ENCODE peak calls at places on chromosomes 16 and 17, in five cellular contexts. Q, J, S, F and Z are unnamed samples.

GRCh38 chr17:62968445-62968923 is 2.4 kb downstream of the TANC2 start:
- DNase-seq in S (peak), F (peak), J (peak), Q (peak), Z (peak)

GRCh38 chr17:13407381-13407780 is 194.3 kb downstream of the HS3ST3A1 start:
- DNase-seq in Q (no peak), F (no peak), S (no peak), J (no peak), Z (no peak)

GRCh38 chr17:81044764-81045589 is 10.0 kb downstream of the BAIAP2 start:
- DNase-seq in S (no peak), J (no peak), Q (no peak), F (peak), Z (no peak)

GRCh38 chr17:37708616-37709212 is 36.1 kb downstream of the HNF1B start:
- DNase-seq in S (no peak), J (no peak), Q (no peak), F (peak), Z (no peak)

GRCh38 chr17:51830886-51831285 is 327.6 kb downstream of the CA10 start:
- DNase-seq in S (no peak), J (no peak), Q (no peak), F (no peak), Z (no peak)

GRCh38 chr17:45370949-45371413 is 54.2 kb upstream of the MAP3K14 start:
- DNase-seq in J (no peak), Q (no peak), S (no peak), F (peak), Z (no peak)

GRCh38 chr17:8964801-8965393 is 610 bp downstream of the PIK3R5 start:
- DNase-seq in S (no peak), F (no peak), Q (no peak), J (no peak), Z (no peak)

GRCh38 chr17:45320931-45321461 is 4.2 kb upstream of the MAP3K14 start:
- DNase-seq in F (peak), S (no peak), Q (peak), J (no peak), Z (no peak)

GRCh38 chr17:7972131-7972785 is 30.2 kb upstream of the GUCY2D start:
- DNase-seq in Q (no peak), F (no peak), S (peak), J (no peak), Z (no peak)

GRCh38 chr17:35028531-35029262 is 34.8 kb downstream of the RFFL start:
- DNase-seq in J (no peak), F (no peak), Q (no peak), S (no peak), Z (no peak)

GRCh38 chr16:31106509-31107464 is 1.4 kb upstream of the BCKDK start:
- DNase-seq in S (no peak), F (no peak), J (no peak), Q (no peak), Z (no peak)

GRCh38 chr16:51003850-51004566 is 147.1 kb downstream of the SALL1 start:
- DNase-seq in J (no peak), S (no peak), Q (no peak), F (no peak), Z (no peak)

GRCh38 chr16:51008037-51008436 is 143.0 kb downstream of the SALL1 start:
- DNase-seq in S (no peak), J (no peak), F (no peak), Q (no peak), Z (no peak)

GRCh38 chr16:50999181-50999580 is 151.9 kb downstream of the SALL1 start:
- DNase-seq in F (no peak), S (no peak), J (no peak), Q (no peak), Z (no peak)

GRCh38 chr16:50998411-50998810 is 152.7 kb downstream of the SALL1 start:
- DNase-seq in S (no peak), F (no peak), J (no peak), Q (no peak), Z (no peak)

DNA sequence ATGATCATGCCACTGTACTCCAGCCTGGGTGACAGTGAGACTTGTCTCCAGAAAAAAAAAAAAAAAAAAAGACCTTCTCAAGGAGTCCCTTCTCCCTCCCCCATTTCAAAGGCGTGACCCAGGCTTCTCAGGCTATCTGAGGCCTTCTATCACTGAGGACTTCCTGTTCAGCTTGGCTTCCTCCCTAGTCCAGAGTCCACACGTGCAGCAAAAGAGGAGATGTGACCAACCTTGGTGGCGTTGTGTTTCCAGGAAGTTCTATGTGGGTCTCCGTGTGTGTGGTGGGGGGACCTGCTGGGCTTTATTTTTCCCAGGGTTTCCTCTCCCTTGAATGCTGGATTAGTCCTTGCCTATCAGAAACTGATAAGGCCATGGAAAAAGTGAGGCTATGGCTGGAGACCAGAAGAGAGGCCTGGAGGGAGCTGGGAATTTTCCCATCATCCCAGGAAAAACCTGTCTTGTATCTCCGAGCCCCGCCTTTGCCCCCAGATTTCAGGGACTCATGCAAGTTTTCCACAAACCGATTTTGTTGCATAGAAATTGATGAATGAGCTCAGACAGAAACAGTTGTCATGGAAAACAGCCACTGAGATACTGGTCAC is 148.1 kb downstream of the SALL1 start:
- DNase-seq in F (no peak), S (no peak), Q (no peak), J (no peak), Z (no peak)
- H3K27ac ChIP-seq in F (no peak), S (no peak), Q (no peak), J (no peak), Z (no peak)

GRCh38 chr17:5922476-5922875 is 147.7 kb upstream of the WSCD1 start:
- DNase-seq in F (no peak), S (no peak), Q (no peak), J (no peak), Z (no peak)

GRCh38 chr17:5919104-5919503 is 151.1 kb upstream of the WSCD1 start:
- DNase-seq in F (no peak), J (no peak), S (no peak), Q (no peak), Z (no peak)

DNA sequence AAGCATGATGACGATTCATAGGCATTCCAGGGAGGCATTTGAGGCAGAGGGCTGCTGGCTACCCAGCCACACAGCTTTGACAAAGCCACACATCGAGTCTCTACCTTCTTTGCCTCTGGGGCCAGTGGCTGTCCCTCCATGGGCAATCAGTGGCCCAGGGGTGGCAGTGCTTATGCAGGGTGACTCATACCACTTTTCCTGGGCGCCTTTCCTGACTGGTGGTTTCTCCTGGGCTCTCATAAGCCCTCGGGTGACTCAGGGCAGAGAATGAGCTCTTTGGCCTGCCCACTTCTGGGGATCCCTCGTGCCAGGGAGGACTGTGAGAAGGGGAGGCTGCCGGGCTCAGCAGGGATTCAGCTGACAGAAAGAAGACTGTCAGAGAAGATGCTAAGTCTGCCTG is 148.3 kb upstream of the WSCD1 start:
- DNase-seq in S (no peak), F (peak), J (no peak), Q (peak), Z (no peak)
- H3K27ac ChIP-seq in S (no peak), F (no peak), J (no peak), Q (no peak), Z (no peak)

GRCh38 chr17:3886776-3887175 is 6.1 kb downstream of the CAMKK1 start:
- DNase-seq in S (no peak), F (no peak), Q (no peak), J (no peak), Z (no peak)

GRCh38 chr17:3887394-3887793 is 5.5 kb downstream of the CAMKK1 start:
- DNase-seq in S (no peak), F (no peak), J (no peak), Q (no peak), Z (no peak)

GRCh38 chr17:3885271-3885670 is 7.6 kb downstream of the CAMKK1 start:
- DNase-seq in S (no peak), Q (no peak), F (no peak), J (no peak), Z (no peak)

GRCh38 chr17:3884188-3884587 is 8.7 kb downstream of the CAMKK1 start:
- DNase-seq in F (no peak), S (no peak), J (no peak), Q (no peak), Z (no peak)

GRCh38 chr17:3885970-3886369 is 6.9 kb downstream of the CAMKK1 start:
- DNase-seq in Q (no peak), F (peak), J (no peak), S (no peak), Z (no peak)
- H3K27ac ChIP-seq in Q (peak), F (peak), J (no peak), S (no peak), Z (no peak)

GRCh38 chr17:76267051-76267576 is 2.0 kb downstream of the UBALD2 start:
- DNase-seq in S (no peak), Q (no peak), F (no peak), J (no peak), Z (no peak)
- H3K27ac ChIP-seq in S (peak), Q (peak), F (peak), J (peak), Z (peak)

DNA sequence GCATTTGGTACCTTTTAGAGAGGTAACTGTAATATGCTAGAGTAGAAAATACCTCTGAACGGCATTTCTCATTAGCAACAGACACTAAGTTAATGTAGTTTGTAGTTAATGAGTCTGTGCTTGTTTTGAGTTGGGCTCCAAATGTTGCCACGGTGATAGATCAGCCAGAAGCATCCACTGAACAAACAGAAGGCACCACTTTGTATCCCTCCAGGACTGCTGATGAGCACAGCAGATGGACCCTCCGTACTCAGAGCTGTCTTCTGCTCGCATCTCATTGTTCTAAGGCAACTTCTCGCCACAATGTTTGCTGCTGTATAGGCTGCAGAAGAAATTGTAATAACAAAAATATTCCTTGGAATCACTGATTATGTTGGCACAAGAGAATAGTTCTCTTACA is 56.1 kb downstream of the TNRC6C start:
- DNase-seq in Q (no peak), J (no peak), F (no peak), S (no peak), Z (no peak)
- H3K27ac ChIP-seq in Q (no peak), J (no peak), F (no peak), S (no peak), Z (no peak)

GRCh38 chr16:2090819-2091721 is 43.3 kb downstream of the TSC2 start:
- DNase-seq in F (peak), Q (peak), J (no peak), S (peak), Z (no peak)
- H3K27ac ChIP-seq in F (no peak), Q (peak), J (no peak), S (no peak), Z (no peak)